ENCODE peak calls at places on chromosomes 16 and 17, in eight cellular contexts. One of them, this sample, is unnamed.

GRCh38 chr17:32575865-32576264 is 89.1 kb downstream of the CDK5R1 start:
- DNase-seq in neural progenitor cell: no peak
- DNase-seq in mesothelial cell of epicardium: no peak
- DNase-seq in fibroblast of lung: no peak
- DNase-seq in osteoblast: no peak
- DNase-seq in neuronal stem cell: no peak
- DNase-seq in H4: no peak
- DNase-seq in RCC 7860: no peak
- DNase-seq in this sample: no peak

GRCh38 chr17:76734080-76734840 is 2.9 kb downstream of the SRSF2 start:
- DNase-seq in RCC 7860: no peak
- DNase-seq in fibroblast of lung: peak; percentile 44
- DNase-seq in neural progenitor cell: no peak
- DNase-seq in neuronal stem cell: no peak
- DNase-seq in H4: no peak
- DNase-seq in osteoblast: peak; percentile 92
- DNase-seq in mesothelial cell of epicardium: no peak
- DNase-seq in this sample: no peak

GRCh38 chr16:123971-124370 is 14.5 kb downstream of the NPRL3 start:
- DNase-seq in osteoblast: no peak
- DNase-seq in RCC 7860: no peak
- DNase-seq in fibroblast of lung: no peak
- DNase-seq in H4: no peak
- DNase-seq in neuronal stem cell: no peak
- DNase-seq in neural progenitor cell: no peak
- DNase-seq in mesothelial cell of epicardium: no peak
- DNase-seq in this sample: no peak

GRCh38 chr16:3520398-3520797 is 19.6 kb downstream of the CLUAP1 start:
- DNase-seq in mesothelial cell of epicardium: no peak
- DNase-seq in fibroblast of lung: peak; percentile 13
- DNase-seq in neural progenitor cell: no peak
- DNase-seq in osteoblast: no peak
- DNase-seq in H4: no peak
- DNase-seq in RCC 7860: no peak
- DNase-seq in neuronal stem cell: no peak
- DNase-seq in this sample: no peak

GRCh38 chr16:67448580-67448979 is 17.7 kb downstream of the HSD11B2 start:
- DNase-seq in neuronal stem cell: no peak
- DNase-seq in mesothelial cell of epicardium: no peak
- DNase-seq in H4: no peak
- DNase-seq in osteoblast: peak; percentile 62
- DNase-seq in fibroblast of lung: no peak
- DNase-seq in neural progenitor cell: no peak
- DNase-seq in RCC 7860: no peak
- DNase-seq in this sample: no peak

GRCh38 chr16:65119905-65120341 is 1.9 kb downstream of the CDH11 start:
- DNase-seq in neuronal stem cell: peak; percentile 48
- DNase-seq in neural progenitor cell: peak; percentile 62
- DNase-seq in osteoblast: peak; percentile 67
- DNase-seq in mesothelial cell of epicardium: no peak
- DNase-seq in H4: peak; percentile 30
- DNase-seq in fibroblast of lung: peak; percentile 69
- DNase-seq in RCC 7860: no peak
- DNase-seq in this sample: no peak

GRCh38 chr17:17235212-17236174 is 1.5 kb downstream of the FLCN start:
- DNase-seq in neural progenitor cell: no peak
- DNase-seq in RCC 7860: peak; percentile 70
- DNase-seq in mesothelial cell of epicardium: no peak
- DNase-seq in H4: no peak
- DNase-seq in fibroblast of lung: peak; percentile 18
- DNase-seq in neuronal stem cell: no peak
- DNase-seq in osteoblast: peak; percentile 82
- DNase-seq in this sample: peak; percentile 76

GRCh38 chr16:23232806-23233205 is 50.3 kb downstream of the SCNN1G start:
- DNase-seq in neuronal stem cell: no peak
- DNase-seq in H4: no peak
- DNase-seq in mesothelial cell of epicardium: no peak
- DNase-seq in RCC 7860: no peak
- DNase-seq in neural progenitor cell: no peak
- DNase-seq in osteoblast: no peak
- DNase-seq in fibroblast of lung: no peak
- DNase-seq in this sample: no peak

GRCh38 chr17:49022391-49022941 is 25.3 kb downstream of the IGF2BP1 start:
- DNase-seq in neural progenitor cell: peak; percentile 89
- DNase-seq in H4: peak; percentile 53
- DNase-seq in fibroblast of lung: no peak
- DNase-seq in osteoblast: peak; percentile 54
- DNase-seq in RCC 7860: peak; percentile 52
- DNase-seq in mesothelial cell of epicardium: peak; percentile 72
- DNase-seq in neuronal stem cell: peak; percentile 83
- DNase-seq in this sample: peak; percentile 80

GRCh38 chr17:49992933-49993422 is 2.0 kb downstream of the DLX3 start:
- DNase-seq in RCC 7860: no peak
- DNase-seq in H4: no peak
- DNase-seq in fibroblast of lung: no peak
- DNase-seq in osteoblast: peak; percentile 64
- DNase-seq in mesothelial cell of epicardium: no peak
- DNase-seq in neural progenitor cell: peak; percentile 1
- DNase-seq in neuronal stem cell: no peak
- DNase-seq in this sample: no peak

GRCh38 chr17:78442648-78443128 is 64.2 kb downstream of the PGS1 start:
- DNase-seq in neural progenitor cell: no peak
- DNase-seq in H4: no peak
- DNase-seq in osteoblast: no peak
- DNase-seq in neuronal stem cell: no peak
- DNase-seq in RCC 7860: no peak
- DNase-seq in mesothelial cell of epicardium: no peak
- DNase-seq in fibroblast of lung: peak; percentile 91
- DNase-seq in this sample: no peak

GRCh38 chr16:23504076-23504452 is 6.2 kb downstream of the GGA2 start:
- DNase-seq in osteoblast: peak; percentile 91
- DNase-seq in H4: peak; percentile 87
- DNase-seq in mesothelial cell of epicardium: no peak
- DNase-seq in fibroblast of lung: peak; percentile 63
- DNase-seq in neuronal stem cell: no peak
- DNase-seq in RCC 7860: peak; percentile 66
- DNase-seq in neural progenitor cell: no peak
- DNase-seq in this sample: peak; percentile 70

GRCh38 chr17:81271226-81271625 is 23.9 kb downstream of the SLC38A10 start:
- DNase-seq in neuronal stem cell: no peak
- DNase-seq in fibroblast of lung: no peak
- DNase-seq in mesothelial cell of epicardium: no peak
- DNase-seq in neural progenitor cell: no peak
- DNase-seq in RCC 7860: no peak
- DNase-seq in H4: no peak
- DNase-seq in osteoblast: no peak
- DNase-seq in this sample: no peak

GRCh38 chr16:85017151-85017550 is 5.8 kb upstream of the ZDHHC7 start:
- DNase-seq in neuronal stem cell: no peak
- DNase-seq in fibroblast of lung: no peak
- DNase-seq in neural progenitor cell: no peak
- DNase-seq in RCC 7860: peak; percentile 56
- DNase-seq in mesothelial cell of epicardium: no peak
- DNase-seq in H4: no peak
- DNase-seq in osteoblast: peak; percentile 91
- DNase-seq in this sample: no peak

GRCh38 chr17:58318065-58318481 is 10.5 kb downstream of the TSPOAP1 start:
- DNase-seq in neuronal stem cell: no peak
- DNase-seq in neural progenitor cell: no peak
- DNase-seq in osteoblast: peak; percentile 74
- DNase-seq in RCC 7860: no peak
- DNase-seq in H4: no peak
- DNase-seq in mesothelial cell of epicardium: no peak
- DNase-seq in fibroblast of lung: no peak
- DNase-seq in this sample: no peak

GRCh38 chr17:1002412-1002753 is 5.5 kb downstream of the TIMM22 start:
- DNase-seq in H4: no peak
- DNase-seq in mesothelial cell of epicardium: no peak
- DNase-seq in neuronal stem cell: no peak
- DNase-seq in RCC 7860: no peak
- DNase-seq in osteoblast: peak; percentile 80
- DNase-seq in fibroblast of lung: peak; percentile 84
- DNase-seq in neural progenitor cell: no peak
- DNase-seq in this sample: no peak

GRCh38 chr16:74297296-74297665 is 667 bp downstream of the PSMD7 start:
- DNase-seq in fibroblast of lung: peak; percentile 30
- DNase-seq in H4: peak; percentile 15
- DNase-seq in mesothelial cell of epicardium: no peak
- DNase-seq in RCC 7860: no peak
- DNase-seq in neural progenitor cell: peak; percentile 25
- DNase-seq in neuronal stem cell: no peak
- DNase-seq in osteoblast: no peak
- DNase-seq in this sample: peak; percentile 49

GRCh38 chr16:21263640-21264211 is 14.4 kb downstream of the CRYM start:
- DNase-seq in H4: peak; percentile 38
- DNase-seq in mesothelial cell of epicardium: no peak
- DNase-seq in RCC 7860: peak; percentile 49
- DNase-seq in neural progenitor cell: peak; percentile 24
- DNase-seq in osteoblast: peak; percentile 72
- DNase-seq in neuronal stem cell: no peak
- DNase-seq in fibroblast of lung: peak; percentile 28
- DNase-seq in this sample: peak; percentile 45

GRCh38 chr16:46908540-46909372 is 24.6 kb downstream of the GPT2 start:
- DNase-seq in neural progenitor cell: peak; percentile 90
- DNase-seq in fibroblast of lung: peak; percentile 71
- DNase-seq in mesothelial cell of epicardium: peak; percentile 80
- DNase-seq in neuronal stem cell: peak; percentile 80
- DNase-seq in H4: peak; percentile 34
- DNase-seq in osteoblast: peak; percentile 91
- DNase-seq in RCC 7860: peak; percentile 40
- DNase-seq in this sample: peak; percentile 65

GRCh38 chr16:424623-425081 is 797 bp upstream of the RAB11FIP3 start:
- DNase-seq in RCC 7860: no peak
- DNase-seq in neuronal stem cell: no peak
- DNase-seq in neural progenitor cell: no peak
- DNase-seq in H4: no peak
- DNase-seq in osteoblast: peak; percentile 92
- DNase-seq in mesothelial cell of epicardium: peak; percentile 49
- DNase-seq in fibroblast of lung: peak; percentile 33
- DNase-seq in this sample: peak; percentile 64

GRCh38 chr17:18166894-18167293 is 16.7 kb upstream of the ALKBH5 start:
- DNase-seq in neural progenitor cell: no peak
- DNase-seq in osteoblast: peak; percentile 68
- DNase-seq in neuronal stem cell: no peak
- DNase-seq in H4: no peak
- DNase-seq in RCC 7860: no peak
- DNase-seq in mesothelial cell of epicardium: no peak
- DNase-seq in fibroblast of lung: no peak
- DNase-seq in this sample: no peak

GRCh38 chr17:12928736-12929135 is 89.1 kb downstream of the ELAC2 start:
- DNase-seq in neuronal stem cell: no peak
- DNase-seq in osteoblast: no peak
- DNase-seq in H4: peak; percentile 11
- DNase-seq in RCC 7860: peak; percentile 14
- DNase-seq in mesothelial cell of epicardium: no peak
- DNase-seq in fibroblast of lung: peak; percentile 15
- DNase-seq in neural progenitor cell: peak; percentile 33
- DNase-seq in this sample: peak; percentile 55

GRCh38 chr16:31479752-31480151 is 3.2 kb upstream of the SLC5A2 start:
- DNase-seq in mesothelial cell of epicardium: no peak
- DNase-seq in osteoblast: peak; percentile 80
- DNase-seq in H4: no peak
- DNase-seq in RCC 7860: no peak
- DNase-seq in neural progenitor cell: no peak
- DNase-seq in neuronal stem cell: no peak
- DNase-seq in fibroblast of lung: no peak
- DNase-seq in this sample: no peak

GRCh38 chr16:53984936-53985335 is 281.0 kb downstream of the FTO start:
- DNase-seq in neural progenitor cell: no peak
- DNase-seq in neuronal stem cell: no peak
- DNase-seq in H4: no peak
- DNase-seq in RCC 7860: no peak
- DNase-seq in osteoblast: no peak
- DNase-seq in fibroblast of lung: no peak
- DNase-seq in mesothelial cell of epicardium: no peak
- DNase-seq in this sample: no peak

GRCh38 chr16:82788919-82789318 is 162.2 kb downstream of the CDH13 start:
- DNase-seq in fibroblast of lung: no peak
- DNase-seq in osteoblast: no peak
- DNase-seq in H4: no peak
- DNase-seq in neuronal stem cell: no peak
- DNase-seq in neural progenitor cell: no peak
- DNase-seq in mesothelial cell of epicardium: no peak
- DNase-seq in RCC 7860: no peak
- DNase-seq in this sample: no peak

GRCh38 chr16:57192146-57192545 is 6.0 kb downstream of the RSPRY1 start:
- DNase-seq in fibroblast of lung: peak; percentile 50
- DNase-seq in mesothelial cell of epicardium: no peak
- DNase-seq in H4: no peak
- DNase-seq in osteoblast: no peak
- DNase-seq in neuronal stem cell: no peak
- DNase-seq in neural progenitor cell: no peak
- DNase-seq in RCC 7860: no peak
- DNase-seq in this sample: no peak

GRCh38 chr17:58617563-58617962 is 74.3 kb downstream of the TEX14 start:
- DNase-seq in neural progenitor cell: no peak
- DNase-seq in osteoblast: peak; percentile 75
- DNase-seq in neuronal stem cell: no peak
- DNase-seq in RCC 7860: no peak
- DNase-seq in H4: no peak
- DNase-seq in mesothelial cell of epicardium: no peak
- DNase-seq in fibroblast of lung: no peak
- DNase-seq in this sample: no peak

GRCh38 chr17:6072157-6072556 is 2.0 kb downstream of the WSCD1 start:
- DNase-seq in osteoblast: peak; percentile 89
- DNase-seq in H4: no peak
- DNase-seq in RCC 7860: peak; percentile 52
- DNase-seq in neural progenitor cell: no peak
- DNase-seq in mesothelial cell of epicardium: no peak
- DNase-seq in fibroblast of lung: peak; percentile 8
- DNase-seq in neuronal stem cell: no peak
- DNase-seq in this sample: peak; percentile 49

GRCh38 chr16:81779540-81780320 is 639 bp downstream of the PLCG2 start:
- DNase-seq in neural progenitor cell: peak; percentile 33
- DNase-seq in osteoblast: peak; percentile 26
- DNase-seq in H4: no peak
- DNase-seq in RCC 7860: no peak
- DNase-seq in mesothelial cell of epicardium: no peak
- DNase-seq in fibroblast of lung: no peak
- DNase-seq in neuronal stem cell: no peak
- DNase-seq in this sample: peak; percentile 40

GRCh38 chr16:55031481-55031880 is 100.8 kb downstream of the IRX5 start:
- DNase-seq in RCC 7860: no peak
- DNase-seq in neural progenitor cell: no peak
- DNase-seq in osteoblast: no peak
- DNase-seq in fibroblast of lung: no peak
- DNase-seq in mesothelial cell of epicardium: no peak
- DNase-seq in neuronal stem cell: no peak
- DNase-seq in H4: no peak
- DNase-seq in this sample: no peak

GRCh38 chr17:79226037-79226436 is 151.4 kb downstream of the ENGASE start:
- DNase-seq in neural progenitor cell: no peak
- DNase-seq in neuronal stem cell: no peak
- DNase-seq in RCC 7860: no peak
- DNase-seq in H4: no peak
- DNase-seq in osteoblast: peak; percentile 63
- DNase-seq in mesothelial cell of epicardium: no peak
- DNase-seq in fibroblast of lung: no peak
- DNase-seq in this sample: no peak

GRCh38 chr17:7781467-7781866 is 52.5 kb upstream of the KDM6B start:
- DNase-seq in osteoblast: no peak
- DNase-seq in RCC 7860: peak; percentile 88
- DNase-seq in neuronal stem cell: no peak
- DNase-seq in H4: no peak
- DNase-seq in neural progenitor cell: no peak
- DNase-seq in mesothelial cell of epicardium: no peak
- DNase-seq in fibroblast of lung: no peak
- DNase-seq in this sample: peak; percentile 92